ENCODE peak calls at places on chromosomes 4 and X, in six cellular contexts. One of them, this sample, is unnamed.

GRCh38 chrX:137072396-137072795 is 38.6 kb upstream of the GPR101 start:
- DNase-seq in fibroblast of lung: no peak
- DNase-seq in mammary epithelial cell: no peak
- DNase-seq in neural progenitor cell: no peak
- DNase-seq in K562: no peak
- DNase-seq in GM23248: no peak
- DNase-seq in this sample: no peak

GRCh38 chrX:48685416-48685815 is 1.8 kb downstream of the WAS start:
- DNase-seq in fibroblast of lung: no peak
- DNase-seq in mammary epithelial cell: no peak
- DNase-seq in neural progenitor cell: no peak
- DNase-seq in K562: no peak
- DNase-seq in GM23248: no peak
- DNase-seq in this sample: no peak

GRCh38 chr4:51855270-51855669 is 12.3 kb downstream of the DCUN1D4 start:
- DNase-seq in fibroblast of lung: no peak
- DNase-seq in mammary epithelial cell: no peak
- DNase-seq in neural progenitor cell: no peak
- DNase-seq in K562: no peak
- DNase-seq in GM23248: no peak
- DNase-seq in this sample: no peak

GRCh38 chr4:59570850-59571476 is 1629.2 kb upstream of the ADGRL3 start:
- DNase-seq in fibroblast of lung: no peak
- DNase-seq in mammary epithelial cell: no peak
- DNase-seq in neural progenitor cell: no peak
- DNase-seq in K562: no peak
- DNase-seq in GM23248: no peak
- DNase-seq in this sample: peak; percentile 55

GRCh38 chrX:103845165-103845653 is 13.2 kb upstream of the RAB9B start:
- DNase-seq in fibroblast of lung: peak; percentile 72
- DNase-seq in mammary epithelial cell: peak; percentile 86
- DNase-seq in neural progenitor cell: peak; percentile 67
- DNase-seq in K562: peak; percentile 54
- DNase-seq in GM23248: peak; percentile 80
- DNase-seq in this sample: peak; percentile 63

GRCh38 chr4:68416591-68416990 is 30.7 kb upstream of the TMPRSS11E start:
- DNase-seq in fibroblast of lung: no peak
- DNase-seq in mammary epithelial cell: peak; percentile 53
- DNase-seq in neural progenitor cell: no peak
- DNase-seq in K562: no peak
- DNase-seq in GM23248: peak; percentile 14
- DNase-seq in this sample: no peak

GRCh38 chr4:128861856-128862518 is 52.5 kb downstream of the JADE1 start:
- DNase-seq in fibroblast of lung: no peak
- DNase-seq in mammary epithelial cell: no peak
- DNase-seq in neural progenitor cell: no peak
- DNase-seq in K562: no peak
- DNase-seq in GM23248: no peak
- DNase-seq in this sample: no peak

GRCh38 chr4:161522031-161522430 is 641.8 kb downstream of the FSTL5 start:
- DNase-seq in fibroblast of lung: peak; percentile 12
- DNase-seq in mammary epithelial cell: no peak
- DNase-seq in neural progenitor cell: no peak
- DNase-seq in K562: no peak
- DNase-seq in GM23248: no peak
- DNase-seq in this sample: no peak

GRCh38 chr4:55186700-55187099 is 61.3 kb upstream of the KDR start:
- DNase-seq in fibroblast of lung: no peak
- DNase-seq in mammary epithelial cell: no peak
- DNase-seq in neural progenitor cell: peak; percentile 66
- DNase-seq in K562: no peak
- DNase-seq in GM23248: no peak
- DNase-seq in this sample: no peak

GRCh38 chr4:164413743-164414142 is 340.2 kb upstream of the SMIM31 start:
- DNase-seq in fibroblast of lung: no peak
- DNase-seq in mammary epithelial cell: no peak
- DNase-seq in neural progenitor cell: no peak
- DNase-seq in K562: no peak
- DNase-seq in GM23248: no peak
- DNase-seq in this sample: no peak

GRCh38 chr4:105715692-105716278 is 7.2 kb downstream of the GSTCD start:
- DNase-seq in fibroblast of lung: peak; percentile 68
- DNase-seq in mammary epithelial cell: peak; percentile 22
- DNase-seq in neural progenitor cell: peak; percentile 6
- DNase-seq in K562: peak; percentile 28
- DNase-seq in GM23248: peak; percentile 67
- DNase-seq in this sample: peak; percentile 41

GRCh38 chr4:97496298-97496873 is 646.9 kb downstream of the STPG2 start:
- DNase-seq in fibroblast of lung: no peak
- DNase-seq in mammary epithelial cell: peak; percentile 87
- DNase-seq in neural progenitor cell: peak; percentile 1
- DNase-seq in K562: no peak
- DNase-seq in GM23248: no peak
- DNase-seq in this sample: no peak

GRCh38 chr4:85828295-85828910 is 353.5 kb downstream of the ARHGAP24 start:
- DNase-seq in fibroblast of lung: no peak
- DNase-seq in mammary epithelial cell: peak; percentile 33
- DNase-seq in neural progenitor cell: no peak
- DNase-seq in K562: no peak
- DNase-seq in GM23248: peak; percentile 79
- DNase-seq in this sample: no peak

GRCh38 chrX:91414710-91415109 is 19.9 kb upstream of the PABPC5 start:
- DNase-seq in fibroblast of lung: peak; percentile 0
- DNase-seq in mammary epithelial cell: no peak
- DNase-seq in neural progenitor cell: peak; percentile 39
- DNase-seq in K562: no peak
- DNase-seq in GM23248: peak; percentile 51
- DNase-seq in this sample: no peak

GRCh38 chr4:25174674-25175073 is 14.4 kb upstream of the SEPSECS start:
- DNase-seq in fibroblast of lung: no peak
- DNase-seq in mammary epithelial cell: peak; percentile 77
- DNase-seq in neural progenitor cell: no peak
- DNase-seq in K562: peak; percentile 9
- DNase-seq in GM23248: peak; percentile 65
- DNase-seq in this sample: no peak

GRCh38 chr4:26048378-26048882 is 134.4 kb downstream of the SMIM20 start:
- DNase-seq in fibroblast of lung: peak; percentile 98
- DNase-seq in mammary epithelial cell: no peak
- DNase-seq in neural progenitor cell: no peak
- DNase-seq in K562: no peak
- DNase-seq in GM23248: peak; percentile 96
- DNase-seq in this sample: no peak

GRCh38 chr4:38710053-38710452 is 46.1 kb downstream of the KLF3 start:
- DNase-seq in fibroblast of lung: no peak
- DNase-seq in mammary epithelial cell: no peak
- DNase-seq in neural progenitor cell: no peak
- DNase-seq in K562: no peak
- DNase-seq in GM23248: no peak
- DNase-seq in this sample: no peak

GRCh38 chr4:98626350-98626749 is 32.1 kb downstream of the TSPAN5 start:
- DNase-seq in fibroblast of lung: peak; percentile 87
- DNase-seq in mammary epithelial cell: peak; percentile 93
- DNase-seq in neural progenitor cell: no peak
- DNase-seq in K562: no peak
- DNase-seq in GM23248: peak; percentile 93
- DNase-seq in this sample: no peak

GRCh38 chrX:41935827-41936226 is 12.5 kb upstream of the CASK start:
- DNase-seq in fibroblast of lung: no peak
- DNase-seq in mammary epithelial cell: peak; percentile 8
- DNase-seq in neural progenitor cell: no peak
- DNase-seq in K562: no peak
- DNase-seq in GM23248: no peak
- DNase-seq in this sample: no peak

GRCh38 chr4:77023920-77024319 is 51.9 kb downstream of the CCNI start:
- DNase-seq in fibroblast of lung: peak; percentile 58
- DNase-seq in mammary epithelial cell: no peak
- DNase-seq in neural progenitor cell: no peak
- DNase-seq in K562: no peak
- DNase-seq in GM23248: no peak
- DNase-seq in this sample: no peak

GRCh38 chrX:6203462-6204215 is 25.0 kb downstream of the NLGN4X start:
- DNase-seq in fibroblast of lung: no peak
- DNase-seq in mammary epithelial cell: no peak
- DNase-seq in neural progenitor cell: no peak
- DNase-seq in K562: no peak
- DNase-seq in GM23248: no peak
- DNase-seq in this sample: peak; percentile 15

GRCh38 chr4:139267301-139267700 is 12.7 kb downstream of the MGARP start:
- DNase-seq in fibroblast of lung: no peak
- DNase-seq in mammary epithelial cell: no peak
- DNase-seq in neural progenitor cell: no peak
- DNase-seq in K562: no peak
- DNase-seq in GM23248: peak; percentile 37
- DNase-seq in this sample: no peak

GRCh38 chrX:65706041-65706828 is 38.8 kb downstream of the MSN start:
- DNase-seq in fibroblast of lung: peak; percentile 80
- DNase-seq in mammary epithelial cell: peak; percentile 83
- DNase-seq in neural progenitor cell: no peak
- DNase-seq in K562: no peak
- DNase-seq in GM23248: peak; percentile 83
- DNase-seq in this sample: no peak

GRCh38 chrX:134999469-134999868 is 8.7 kb downstream of the SMIM10 start:
- DNase-seq in fibroblast of lung: peak; percentile 83
- DNase-seq in mammary epithelial cell: peak; percentile 19
- DNase-seq in neural progenitor cell: peak; percentile 19
- DNase-seq in K562: peak; percentile 51
- DNase-seq in GM23248: peak; percentile 61
- DNase-seq in this sample: peak; percentile 40

GRCh38 chrX:39527045-39527444 is 570.7 kb downstream of the BCOR start:
- DNase-seq in fibroblast of lung: peak; percentile 45
- DNase-seq in mammary epithelial cell: no peak
- DNase-seq in neural progenitor cell: no peak
- DNase-seq in K562: peak; percentile 36
- DNase-seq in GM23248: peak; percentile 71
- DNase-seq in this sample: no peak

GRCh38 chr4:184016742-184017668 is 111.9 kb downstream of the STOX2 start:
- DNase-seq in fibroblast of lung: peak; percentile 91
- DNase-seq in mammary epithelial cell: no peak
- DNase-seq in neural progenitor cell: no peak
- DNase-seq in K562: no peak
- DNase-seq in GM23248: no peak
- DNase-seq in this sample: no peak

GRCh38 chr4:140719693-140720092 is 36.5 kb downstream of the TBC1D9 start:
- DNase-seq in fibroblast of lung: no peak
- DNase-seq in mammary epithelial cell: no peak
- DNase-seq in neural progenitor cell: no peak
- DNase-seq in K562: no peak
- DNase-seq in GM23248: no peak
- DNase-seq in this sample: peak; percentile 40

GRCh38 chr4:176875026-176875425 is 82.3 kb upstream of the VEGFC start:
- DNase-seq in fibroblast of lung: no peak
- DNase-seq in mammary epithelial cell: no peak
- DNase-seq in neural progenitor cell: no peak
- DNase-seq in K562: no peak
- DNase-seq in GM23248: peak; percentile 5
- DNase-seq in this sample: no peak

GRCh38 chrX:18920079-18920478 is 63.8 kb downstream of the PHKA2 start:
- DNase-seq in fibroblast of lung: no peak
- DNase-seq in mammary epithelial cell: no peak
- DNase-seq in neural progenitor cell: no peak
- DNase-seq in K562: no peak
- DNase-seq in GM23248: no peak
- DNase-seq in this sample: no peak

GRCh38 chr4:103996059-103996458 is 276.3 kb upstream of the TACR3 start:
- DNase-seq in fibroblast of lung: peak; percentile 1
- DNase-seq in mammary epithelial cell: peak; percentile 58
- DNase-seq in neural progenitor cell: peak; percentile 63
- DNase-seq in K562: no peak
- DNase-seq in GM23248: no peak
- DNase-seq in this sample: no peak

GRCh38 chr4:6338175-6338950 is 68.7 kb downstream of the WFS1 start:
- DNase-seq in fibroblast of lung: no peak
- DNase-seq in mammary epithelial cell: no peak
- DNase-seq in neural progenitor cell: no peak
- DNase-seq in K562: no peak
- DNase-seq in GM23248: no peak
- DNase-seq in this sample: peak; percentile 16
- H3K4me2 ChIP-seq in fibroblast of lung: no peak overlapping the region
- H3K4me2 ChIP-seq in mammary epithelial cell: no peak overlapping the region
- H3K4me2 ChIP-seq in neural progenitor cell: peak overlapping the region; percentile 27
- H3K4me2 ChIP-seq in K562: no peak overlapping the region
- H3K4me2 ChIP-seq in GM23248: no peak overlapping the region
- H3K4me2 ChIP-seq in this sample: peak overlapping the region; percentile 43

GRCh38 chr4:15374697-15375096 is 53.1 kb upstream of the C1QTNF7 start:
- DNase-seq in fibroblast of lung: peak; percentile 77
- DNase-seq in mammary epithelial cell: no peak
- DNase-seq in neural progenitor cell: no peak
- DNase-seq in K562: no peak
- DNase-seq in GM23248: peak; percentile 22
- DNase-seq in this sample: no peak
- TF ChIP-seq EZH2 in fibroblast of lung: no peak
- TF ChIP-seq EZH2 in mammary epithelial cell: no peak
- TF ChIP-seq EZH2 in neural progenitor cell: no peak
- TF ChIP-seq EZH2 in K562: no peak
- TF ChIP-seq EZH2 in GM23248: no peak
- TF ChIP-seq EZH2 in this sample: no peak

GRCh38 chrX:110414679-110415439 is 56.2 kb downstream of the RTL9 start:
- DNase-seq in fibroblast of lung: peak; percentile 66
- DNase-seq in mammary epithelial cell: peak; percentile 38
- DNase-seq in neural progenitor cell: no peak
- DNase-seq in K562: no peak
- DNase-seq in GM23248: peak; percentile 79
- DNase-seq in this sample: peak; percentile 83
- H3K4me2 ChIP-seq in fibroblast of lung: no peak overlapping the region
- H3K4me2 ChIP-seq in mammary epithelial cell: peak overlapping the region; percentile 19
- H3K4me2 ChIP-seq in neural progenitor cell: no peak overlapping the region
- H3K4me2 ChIP-seq in K562: no peak overlapping the region
- H3K4me2 ChIP-seq in GM23248: peak overlapping the region; percentile 64
- H3K4me2 ChIP-seq in this sample: peak overlapping the region; percentile 84

GRCh38 chrX:155259752-155260151 is 4.5 kb downstream of the RAB39B start:
- DNase-seq in fibroblast of lung: no peak
- DNase-seq in mammary epithelial cell: no peak
- DNase-seq in neural progenitor cell: no peak
- DNase-seq in K562: no peak
- DNase-seq in GM23248: no peak
- DNase-seq in this sample: no peak

GRCh38 chrX:155262970-155263754 is 1.1 kb downstream of the RAB39B start:
- DNase-seq in fibroblast of lung: no peak
- DNase-seq in mammary epithelial cell: no peak
- DNase-seq in neural progenitor cell: no peak
- DNase-seq in K562: no peak
- DNase-seq in GM23248: peak; percentile 2
- DNase-seq in this sample: no peak

GRCh38 chrX:155266446-155266845 is 2.2 kb upstream of the RAB39B start:
- DNase-seq in fibroblast of lung: no peak
- DNase-seq in mammary epithelial cell: no peak
- DNase-seq in neural progenitor cell: no peak
- DNase-seq in K562: no peak
- DNase-seq in GM23248: no peak
- DNase-seq in this sample: no peak

GRCh38 chrX:155263854-155264628 is at the start of gene RAB39B:
- DNase-seq in fibroblast of lung: peak; percentile 67
- DNase-seq in mammary epithelial cell: peak; percentile 60
- DNase-seq in neural progenitor cell: peak; percentile 75
- DNase-seq in K562: no peak
- DNase-seq in GM23248: peak; percentile 77
- DNase-seq in this sample: peak; percentile 66
- TF ChIP-seq EZH2 in fibroblast of lung: no peak
- TF ChIP-seq EZH2 in mammary epithelial cell: no peak
- TF ChIP-seq EZH2 in neural progenitor cell: no peak
- TF ChIP-seq EZH2 in K562: no peak
- TF ChIP-seq EZH2 in GM23248: no peak
- TF ChIP-seq EZH2 in this sample: no peak

GRCh38 chrX:129361566-129361965 is 161.7 kb downstream of the SMARCA1 start:
- DNase-seq in fibroblast of lung: no peak
- DNase-seq in mammary epithelial cell: no peak
- DNase-seq in neural progenitor cell: no peak
- DNase-seq in K562: no peak
- DNase-seq in GM23248: peak; percentile 46
- DNase-seq in this sample: no peak
- H3K4me2 ChIP-seq in fibroblast of lung: no peak overlapping the region
- H3K4me2 ChIP-seq in mammary epithelial cell: no peak overlapping the region
- H3K4me2 ChIP-seq in neural progenitor cell: no peak overlapping the region
- H3K4me2 ChIP-seq in K562: no peak overlapping the region
- H3K4me2 ChIP-seq in GM23248: no peak overlapping the region
- H3K4me2 ChIP-seq in this sample: no peak overlapping the region

This sample was measured in MM.1S.